ENCODE peak calls at places on chromosomes 4 and X, in five cellular contexts. K, Y, G, A and U are unnamed samples. For H3K9me3, the result is how much of the 10 kb centered on the place peaks cover.

GRCh38 chr4:70704333-70705145 is 16.2 kb downstream of the UTP3 start:
- DNase-seq in Y (peak), K (peak), A (peak), G (peak), U (peak)

GRCh38 chrX:57596109-57596870 is 4.5 kb downstream of the ZXDB start:
- DNase-seq in K (no peak), G (peak), A (no peak), Y (no peak), U (no peak)

GRCh38 chrX:13716905-13717304 is 17.5 kb downstream of the TRAPPC2 start:
- DNase-seq in K (no peak), A (no peak), G (no peak), Y (no peak), U (no peak)

GRCh38 chr4:138945401-138945800 is 70.2 kb upstream of the NOCT start:
- DNase-seq in K (no peak), A (no peak), Y (no peak), G (no peak), U (no peak)

GRCh38 chr4:114599231-114600065 is 841 bp downstream of the UGT8 start:
- DNase-seq in G (peak), A (no peak), K (peak), Y (no peak), U (no peak)

GRCh38 chr4:69830529-69831269 is 29.2 kb downstream of the SULT1E1 start:
- DNase-seq in A (no peak), K (peak), Y (no peak), G (no peak), U (no peak)

GRCh38 chr4:172573899-172574298 is 594.7 kb upstream of the GALNT7 start:
- DNase-seq in G (no peak), A (no peak), K (no peak), Y (no peak), U (no peak)

GRCh38 chr4:149793459-149793858 is 22.2 kb downstream of the IQCM start:
- DNase-seq in G (no peak), Y (no peak), K (no peak), A (no peak), U (no peak)

GRCh38 chr4:144985014-144985413 is 113.0 kb downstream of the ANAPC10 start:
- DNase-seq in G (no peak), Y (no peak), A (no peak), K (no peak), U (no peak)

GRCh38 chrX:153830632-153831434 is 489 bp upstream of the PDZD4 start:
- DNase-seq in K (no peak), Y (no peak), A (no peak), G (peak), U (no peak)

GRCh38 chrX:39491548-39492297 is 606.0 kb downstream of the BCOR start:
- DNase-seq in A (no peak), G (no peak), Y (no peak), K (no peak), U (no peak)

GRCh38 chr4:20075479-20075878 is 176.2 kb upstream of the SLIT2 start:
- DNase-seq in K (no peak), A (no peak), G (no peak), Y (no peak), U (no peak)

GRCh38 chrX:14351889-14352288 is 177.4 kb upstream of the GLRA2 start:
- DNase-seq in A (no peak), G (no peak), K (peak), Y (no peak), U (no peak)

GRCh38 chr4:34279011-34279410 is 1965.3 kb downstream of the ARAP2 start:
- DNase-seq in A (no peak), Y (no peak), K (no peak), G (no peak), U (no peak)

GRCh38 chr4:165328708-165329107 is 1.2 kb downstream of the MSMO1 start:
- DNase-seq in G (no peak), K (no peak), Y (no peak), A (no peak), U (no peak)

GRCh38 chr4:183639291-183639690 is 19.7 kb downstream of the RWDD4 start:
- DNase-seq in G (no peak), Y (no peak), K (no peak), A (no peak), U (no peak)

GRCh38 chr4:142671516-142671915 is 174.6 kb downstream of the INPP4B start:
- DNase-seq in G (no peak), A (no peak), K (no peak), Y (no peak), U (no peak)

GRCh38 chrX:2516612-2517011 is 15.8 kb upstream of the DHRSX start:
- DNase-seq in G (no peak), Y (no peak), A (no peak), K (no peak), U (no peak)

GRCh38 chr4:271492-272103 is 33.7 kb downstream of the ZNF732 start:
- DNase-seq in A (no peak), G (no peak), Y (no peak), K (no peak), U (no peak)
- H3K9me3 ChIP-seq in A (half or more), G (half or more), Y (under half), K (under half), U (under half)

GRCh38 chr4:174648859-174649258 is 126.6 kb upstream of the HPGD start:
- DNase-seq in A (no peak), Y (no peak), K (no peak), G (no peak), U (no peak)
- H3K9me3 ChIP-seq in A (under half), Y (under half), K (under half), G (under half), U (under half)

DNA sequence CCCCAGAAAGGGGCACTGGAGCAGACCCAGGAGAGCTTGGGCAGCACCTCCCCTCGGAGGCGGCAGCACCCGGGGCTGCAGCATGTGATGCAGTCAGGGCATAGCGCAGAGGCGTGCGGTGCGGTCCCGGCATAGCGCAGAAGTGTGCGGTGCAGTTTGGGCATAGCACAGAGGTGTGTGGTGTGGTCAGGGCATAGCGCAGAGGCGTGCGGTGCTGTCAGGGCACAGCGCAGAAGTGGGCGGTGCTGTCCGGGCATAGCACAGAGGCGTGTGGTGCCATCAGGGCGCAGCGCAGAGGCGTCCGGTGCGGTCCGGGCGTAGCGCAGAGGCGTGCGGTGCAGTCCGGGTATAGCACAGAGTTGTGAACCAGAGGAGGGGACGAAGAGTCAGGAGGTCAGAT is 42.8 kb downstream of the ADRA2C start:
- DNase-seq in Y (no peak), K (no peak), G (no peak), A (no peak), U (peak)
- H3K9me3 ChIP-seq in Y (under half), K (under half), G (under half), A (under half), U (under half)

DNA sequence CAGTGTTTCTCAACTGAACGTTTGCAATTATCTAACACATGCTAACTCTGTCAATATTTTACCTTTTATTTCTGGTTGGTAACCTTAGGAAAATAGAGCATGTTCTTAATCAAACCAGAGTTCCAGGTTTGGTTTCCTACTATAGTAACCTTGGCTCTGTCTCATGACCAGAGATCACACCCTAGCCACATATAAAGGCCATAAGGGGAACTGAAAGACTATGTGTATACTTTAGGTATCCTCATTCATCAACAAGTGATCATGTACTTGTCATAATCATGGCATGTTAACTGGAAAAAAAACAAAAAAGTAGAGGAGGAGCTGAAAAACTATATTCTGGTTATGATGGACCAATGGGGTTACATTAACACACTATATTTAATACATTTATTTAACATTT is 302.4 kb downstream of the TEX13A start:
- DNase-seq in K (no peak), Y (no peak), A (no peak), G (no peak), U (no peak)
- H3K9me3 ChIP-seq in K (under half), Y (under half), A (under half), G (under half), U (under half)